ENCODE peak calls at places on chromosomes 7 and 10, in nine cellular contexts. M is naive thymus-derived CD4-positive, alpha-beta T cell; L is PC-3; X is right cardiac atrium; U is Panc1; T is mammary epithelial cell; N is MG63; R is testis; P is neuronal stem cell. G is an unnamed sample. For H3K9me3, the result is how much of the 10 kb centered on the place peaks cover.

GRCh38 chr10:82961864-82962263 is 1086.9 kb downstream of the NRG3 start:
- DNase-seq in U (no peak), X (no peak), R (no peak), L (no peak), M (no peak), T (no peak), N (no peak), P (no peak), G (no peak)

GRCh38 chr10:79129361-79129997 is 60.7 kb downstream of the ZMIZ1 start:
- DNase-seq in R (no peak), U (no peak), L (peak), X (peak), M (no peak), T (no peak), N (peak), P (peak), G (no peak)

GRCh38 chr10:60645928-60646433 is 132.3 kb upstream of the CDK1 start:
- DNase-seq in T (no peak), N (no peak), X (no peak), M (no peak), U (no peak), L (no peak), P (no peak), R (peak), G (no peak)

GRCh38 chr7:77697535-77697831 is 1.2 kb downstream of the RSBN1L start:
- DNase-seq in U (no peak), T (no peak), X (peak), L (no peak), P (no peak), R (no peak), N (no peak), M (no peak), G (no peak)

GRCh38 chr10:28633750-28634149 is 43.6 kb upstream of the BAMBI start:
- DNase-seq in L (peak), U (no peak), T (no peak), P (no peak), X (no peak), R (no peak), M (no peak), N (no peak), G (no peak)

GRCh38 chr7:80977751-80978150 is 58.9 kb upstream of the SEMA3C start:
- DNase-seq in U (no peak), P (no peak), L (no peak), N (no peak), T (no peak), X (no peak), M (no peak), R (no peak), G (no peak)

GRCh38 chr7:99099499-99100077 is 44.3 kb downstream of the SMURF1 start:
- DNase-seq in L (no peak), P (no peak), M (no peak), X (no peak), T (no peak), N (no peak), U (no peak), R (no peak), G (no peak)

GRCh38 chr7:85104432-85105205 is 82.2 kb downstream of the SEMA3D start:
- DNase-seq in L (peak), T (peak), P (no peak), X (no peak), N (no peak), U (no peak), R (peak), M (no peak), G (no peak)

GRCh38 chr10:124676416-124677062 is 67.6 kb downstream of the FAM53B start:
- DNase-seq in M (no peak), P (no peak), L (no peak), T (no peak), U (no peak), R (no peak), N (no peak), X (peak), G (no peak)

GRCh38 chr7:45917658-45918057 is 3.4 kb downstream of the IGFBP3 start:
- DNase-seq in X (peak), T (peak), U (no peak), R (peak), N (peak), P (peak), M (peak), L (peak), G (no peak)

GRCh38 chr10:70477661-70478162 is 855 bp upstream of the PALD1 start:
- DNase-seq in N (no peak), R (peak), X (no peak), M (peak), P (no peak), U (no peak), L (peak), T (peak), G (no peak)

GRCh38 chr7:36946401-36946739 is 222.1 kb upstream of the AOAH start:
- DNase-seq in T (no peak), X (no peak), P (no peak), N (no peak), U (no peak), R (no peak), L (no peak), M (no peak), G (no peak)

DNA sequence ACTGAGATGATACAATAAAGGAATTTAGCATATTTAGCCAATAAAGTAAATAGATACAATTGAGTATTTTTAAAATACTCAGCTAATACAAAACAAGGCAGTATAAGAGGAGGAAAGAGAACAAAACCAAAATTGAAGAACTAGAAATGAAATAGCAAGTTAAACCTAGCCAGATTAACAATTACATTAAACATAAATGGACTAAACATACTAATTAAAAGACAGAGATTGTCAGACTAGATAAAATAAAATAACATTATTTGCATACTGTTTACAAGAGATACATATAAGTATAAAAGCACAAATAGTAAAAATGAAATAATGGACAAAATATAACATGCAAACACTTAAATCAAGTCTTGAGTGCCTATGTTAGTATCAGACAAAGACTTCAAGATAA is 517.7 kb upstream of the PHF14 start:
- DNase-seq in U (no peak), R (no peak), T (no peak), X (no peak), M (no peak), L (no peak), P (no peak), N (no peak), G (no peak)
- H3K9me3 ChIP-seq in U (under half), R (under half), T (under half), X (under half), M (under half), L (under half), P (under half), N (under half), G (under half)

DNA sequence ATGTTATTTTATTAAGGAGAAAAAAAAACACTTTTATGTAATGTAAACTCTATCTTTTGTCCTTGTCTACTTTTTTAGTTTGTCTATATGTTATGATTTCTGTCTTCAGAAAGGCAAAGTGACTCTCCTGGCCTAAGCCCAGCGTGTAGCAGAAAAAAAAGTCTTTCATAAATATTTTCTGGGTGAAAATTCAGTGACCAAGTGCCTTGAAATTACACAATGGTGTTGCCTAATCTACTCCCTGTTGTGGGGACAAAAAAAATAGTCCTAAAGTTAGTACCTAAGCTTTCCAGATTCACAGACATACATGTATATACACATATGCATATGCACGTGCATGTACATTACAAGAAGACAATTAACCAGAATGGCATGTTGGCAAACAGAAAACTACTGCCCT is 1257.8 kb upstream of the SORCS1 start:
- DNase-seq in T (no peak), L (no peak), X (no peak), R (no peak), U (no peak), P (no peak), N (no peak), M (no peak), G (no peak)
- H3K9me3 ChIP-seq in T (under half), L (under half), X (under half), R (under half), U (under half), P (under half), N (under half), M (under half), G (under half)

GRCh38 chr7:158165711-158166110 is 421.9 kb downstream of the PTPRN2 start:
- DNase-seq in N (no peak), M (no peak), T (no peak), U (no peak), P (no peak), R (no peak), L (no peak), X (no peak), G (no peak)
- H3K9me3 ChIP-seq in N (under half), M (under half), T (under half), U (under half), P (under half), R (under half), L (under half), X (under half), G (half or more)

GRCh38 chr7:56483153-56483552 is 366.9 kb upstream of the NUPR2 start:
- DNase-seq in M (no peak), R (peak), L (no peak), N (no peak), U (no peak), T (no peak), P (no peak), X (no peak), G (no peak)
- H3K9me3 ChIP-seq in M (under half), R (under half), L (under half), N (under half), U (under half), T (under half), P (under half), X (under half), G (under half)

GRCh38 chr7:106143711-106144347 is 31.7 kb upstream of the SYPL1 start:
- DNase-seq in T (no peak), X (no peak), U (no peak), M (no peak), N (no peak), R (no peak), P (no peak), L (no peak), G (no peak)

GRCh38 chr7:106138776-106139175 is 26.7 kb upstream of the SYPL1 start:
- DNase-seq in M (no peak), T (no peak), N (no peak), L (no peak), R (no peak), P (no peak), X (no peak), U (no peak), G (no peak)

GRCh38 chr7:106140406-106141173 is 28.5 kb upstream of the SYPL1 start:
- DNase-seq in M (no peak), N (no peak), T (no peak), P (no peak), L (no peak), R (no peak), X (no peak), U (no peak), G (no peak)

GRCh38 chr7:106139253-106140251 is 27.4 kb upstream of the SYPL1 start:
- DNase-seq in M (no peak), L (no peak), P (no peak), X (peak), R (no peak), U (no peak), T (no peak), N (no peak), G (no peak)
- H3K9me3 ChIP-seq in M (under half), L (under half), P (under half), X (under half), R (under half), U (under half), T (under half), N (under half), G (under half)

GRCh38 chr10:42304341-42304740 is 334.0 kb downstream of the ZNF33B start:
- DNase-seq in N (no peak), X (no peak), M (no peak), R (no peak), L (no peak), P (peak), U (no peak), T (no peak), G (peak)
- H3K9me3 ChIP-seq in N (half or more), X (under half), M (half or more), R (under half), L (half or more), P (under half), U (under half), T (half or more), G (half or more)

G was measured in AG04450.